ENCODE peak calls at places on chromosomes 12 and 14, in five cellular contexts. Q, L, R, M and X are unnamed samples.

GRCh38 chr12:124487065-124487833 is 80.2 kb downstream of the NCOR2 start:
- DNase-seq in Q (no peak), R (no peak), M (no peak), L (no peak), X (no peak)

GRCh38 chr14:104420990-104421389 is 158.6 kb upstream of the C14orf180 start:
- DNase-seq in M (no peak), Q (no peak), L (no peak), R (no peak), X (no peak)

GRCh38 chr14:38808734-38809455 is 294.1 kb downstream of the SEC23A start:
- DNase-seq in Q (no peak), L (no peak), R (no peak), M (peak), X (no peak)

GRCh38 chr14:61569783-61570182 is 125.5 kb upstream of the HIF1A start:
- DNase-seq in L (no peak), Q (peak), R (peak), M (no peak), X (no peak)

GRCh38 chr14:51093371-51094281 is 1.3 kb downstream of the TRIM9 start:
- DNase-seq in M (peak), L (no peak), Q (peak), R (peak), X (peak)

GRCh38 chr14:33682746-33683145 is 268.1 kb downstream of the EGLN3 start:
- DNase-seq in Q (peak), M (no peak), R (no peak), L (peak), X (no peak)

GRCh38 chr12:6277982-6278438 is 32.5 kb upstream of the PLEKHG6 start:
- DNase-seq in Q (no peak), M (peak), L (no peak), R (no peak), X (no peak)

GRCh38 chr12:103560604-103561101 is 26.4 kb upstream of the STAB2 start:
- DNase-seq in L (no peak), Q (peak), M (peak), R (no peak), X (no peak)

GRCh38 chr14:89707086-89707485 is 247.4 kb downstream of the EFCAB11 start:
- DNase-seq in R (no peak), L (no peak), Q (no peak), M (no peak), X (no peak)

GRCh38 chr12:28869197-28869596 is 279.9 kb upstream of the FAR2 start:
- DNase-seq in M (peak), L (no peak), Q (peak), R (no peak), X (no peak)

GRCh38 chr14:75127903-75128595 is 1.2 kb upstream of the NEK9 start:
- DNase-seq in M (no peak), L (no peak), Q (no peak), R (no peak), X (no peak)

GRCh38 chr12:5204271-5204670 is 160.6 kb downstream of the KCNA5 start:
- DNase-seq in L (no peak), R (no peak), Q (no peak), M (no peak), X (no peak)

GRCh38 chr12:25102402-25102801 is 92.6 kb downstream of the DNAI7 start:
- DNase-seq in L (no peak), M (no peak), Q (no peak), R (no peak), X (no peak)

GRCh38 chr12:121400332-121401139 is 618 bp downstream of the RNF34 start:
- DNase-seq in R (peak), L (no peak), M (peak), Q (peak), X (peak)

GRCh38 chr12:132158677-132159554 is 14.7 kb downstream of the NOC4L start:
- DNase-seq in M (no peak), R (no peak), L (no peak), Q (no peak), X (no peak)

GRCh38 chr14:91996951-91997371 is 42.9 kb downstream of the TRIP11 start:
- DNase-seq in L (no peak), M (peak), R (no peak), Q (peak), X (no peak)

GRCh38 chr12:47767197-47767724 is 5.8 kb upstream of the SLC48A1 start:
- DNase-seq in R (peak), Q (peak), L (no peak), M (peak), X (no peak)

GRCh38 chr12:62347922-62348650 is 87.9 kb downstream of the USP15 start:
- DNase-seq in R (no peak), Q (peak), L (no peak), M (no peak), X (no peak)

GRCh38 chr14:92481386-92481785 is 32.2 kb upstream of the RIN3 start:
- DNase-seq in Q (peak), L (no peak), M (peak), R (no peak), X (no peak)

GRCh38 chr12:90010089-90010488 is 301.5 kb upstream of the ATP2B1 start:
- DNase-seq in R (no peak), M (peak), Q (peak), L (no peak), X (no peak)

GRCh38 chr14:61742383-61742782 is 19.8 kb upstream of the SNAPC1 start:
- DNase-seq in R (no peak), L (no peak), Q (no peak), M (no peak), X (no peak)

GRCh38 chr12:116876151-116876869 is 4.9 kb downstream of the HRK start:
- DNase-seq in L (no peak), Q (no peak), M (no peak), R (no peak), X (peak)

GRCh38 chr14:88660056-88660455 is 97.2 kb downstream of the ZC3H14 start:
- DNase-seq in Q (peak), M (no peak), L (no peak), R (no peak), X (no peak)

GRCh38 chr14:100120522-100121269 is 38.7 kb downstream of the DEGS2 start:
- DNase-seq in Q (no peak), R (no peak), L (no peak), M (no peak), X (no peak)

GRCh38 chr14:54792288-54792687 is 110.3 kb downstream of the GCH1 start:
- DNase-seq in Q (no peak), M (no peak), R (no peak), L (no peak), X (no peak)

GRCh38 chr14:91945776-91946305 is 1.7 kb downstream of the FBLN5 start:
- DNase-seq in M (no peak), Q (no peak), L (no peak), R (no peak), X (no peak)

DNA sequence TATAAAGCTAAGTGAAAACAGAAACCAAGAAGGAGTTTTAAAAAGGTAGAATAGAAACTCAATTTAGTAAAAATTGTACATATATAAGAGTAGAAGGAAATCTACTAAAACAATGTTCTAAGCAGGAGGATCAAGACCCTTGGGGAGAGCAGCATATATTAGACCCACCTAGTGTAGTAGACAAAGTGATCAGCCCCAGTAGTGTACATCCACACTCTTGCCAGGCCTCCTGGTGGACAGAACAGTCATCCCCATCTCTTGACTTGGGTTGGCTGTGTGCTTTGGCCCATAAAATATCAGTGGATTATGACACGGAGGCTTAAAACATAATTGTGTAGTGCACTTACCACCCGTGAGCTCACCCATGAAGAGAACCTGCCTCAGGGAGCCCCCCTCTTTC is 10.9 kb upstream of the OTUB2 start:
- DNase-seq in Q (no peak), L (no peak), R (no peak), M (no peak), X (no peak)
- TF ChIP-seq CTCF in Q (peak), L (no peak), R (no peak), M (no peak), X (no peak)

DNA sequence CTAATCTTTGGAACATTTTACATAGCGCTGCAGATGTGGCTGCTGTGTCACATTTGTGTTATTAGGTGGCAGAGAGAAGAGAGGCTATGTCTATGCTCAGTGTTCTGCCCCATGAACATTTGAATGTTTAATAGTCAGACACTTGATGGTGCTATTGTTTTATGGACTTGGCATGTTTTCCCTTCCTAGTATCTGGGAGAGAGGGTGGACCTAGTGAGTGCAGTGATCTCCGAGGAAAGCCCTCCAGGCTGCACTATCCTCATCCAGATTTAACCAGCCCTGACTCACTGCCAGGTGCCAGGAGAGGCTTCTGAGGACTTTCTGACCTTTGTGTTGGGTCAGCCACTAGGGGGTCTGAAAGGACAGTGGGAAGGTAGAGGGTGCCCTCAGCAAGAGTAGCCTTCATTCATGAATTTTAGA is 24.3 kb downstream of the ZFC3H1 start:
- DNase-seq in Q (no peak), M (peak), L (no peak), R (no peak), X (no peak)
- TF ChIP-seq CTCF in Q (peak), M (peak), L (no peak), R (no peak), X (no peak)

GRCh38 chr14:69288956-69289705 is 29.2 kb downstream of the GALNT16 start:
- DNase-seq in M (no peak), Q (no peak), R (no peak), L (no peak), X (no peak)

GRCh38 chr14:69289811-69290520 is 30.0 kb downstream of the GALNT16 start:
- DNase-seq in R (no peak), Q (no peak), M (no peak), L (no peak), X (no peak)

GRCh38 chr14:69287096-69287991 is 27.4 kb downstream of the GALNT16 start:
- DNase-seq in M (peak), Q (peak), L (no peak), R (no peak), X (no peak)

GRCh38 chr14:69285661-69286255 is 25.8 kb downstream of the GALNT16 start:
- DNase-seq in L (no peak), Q (no peak), R (no peak), M (no peak), X (no peak)

GRCh38 chr14:69288001-69288771 is 28.2 kb downstream of the GALNT16 start:
- DNase-seq in Q (peak), M (peak), L (no peak), R (no peak), X (peak)
- TF ChIP-seq CTCF in Q (peak), M (peak), L (peak), R (no peak), X (peak)

DNA sequence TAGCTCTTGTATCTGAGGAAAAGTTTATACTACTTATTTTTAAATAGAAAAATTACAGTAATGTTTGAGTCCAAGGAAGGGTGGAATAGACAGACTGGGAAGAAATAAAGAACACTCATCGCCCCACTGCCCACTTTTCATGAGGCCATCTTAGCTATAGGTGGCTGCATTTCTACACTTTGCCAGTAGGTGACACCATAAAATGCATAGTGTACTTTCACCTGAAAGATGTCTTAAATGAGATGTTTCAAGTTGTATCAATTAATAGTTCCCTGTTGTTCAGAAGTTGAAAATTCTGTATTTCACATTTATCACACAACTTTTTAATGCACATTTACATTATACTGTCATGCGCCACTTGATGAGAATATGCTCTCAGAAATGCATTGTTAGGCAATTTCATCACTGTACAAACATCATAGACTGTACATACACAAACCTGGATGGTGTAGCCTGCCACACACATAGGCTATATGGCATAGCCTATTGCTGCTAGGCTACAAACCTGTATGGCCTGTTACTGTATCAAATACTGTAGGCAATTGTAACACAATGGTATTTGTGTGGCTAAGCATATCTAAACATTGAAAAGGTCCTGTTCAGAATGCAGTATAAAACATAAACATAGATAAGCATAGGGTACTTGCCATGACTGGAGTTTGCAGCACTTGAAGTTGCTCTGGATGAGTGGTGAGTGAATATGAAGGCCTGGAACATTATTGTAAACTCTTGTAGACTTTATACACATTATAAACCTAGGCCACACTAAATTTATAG is 27.5 kb downstream of the PMCH start:
- DNase-seq in L (no peak), Q (peak), R (no peak), M (peak), X (no peak)
- TF ChIP-seq CTCF in L (peak), Q (peak), R (peak), M (peak), X (peak)

DNA sequence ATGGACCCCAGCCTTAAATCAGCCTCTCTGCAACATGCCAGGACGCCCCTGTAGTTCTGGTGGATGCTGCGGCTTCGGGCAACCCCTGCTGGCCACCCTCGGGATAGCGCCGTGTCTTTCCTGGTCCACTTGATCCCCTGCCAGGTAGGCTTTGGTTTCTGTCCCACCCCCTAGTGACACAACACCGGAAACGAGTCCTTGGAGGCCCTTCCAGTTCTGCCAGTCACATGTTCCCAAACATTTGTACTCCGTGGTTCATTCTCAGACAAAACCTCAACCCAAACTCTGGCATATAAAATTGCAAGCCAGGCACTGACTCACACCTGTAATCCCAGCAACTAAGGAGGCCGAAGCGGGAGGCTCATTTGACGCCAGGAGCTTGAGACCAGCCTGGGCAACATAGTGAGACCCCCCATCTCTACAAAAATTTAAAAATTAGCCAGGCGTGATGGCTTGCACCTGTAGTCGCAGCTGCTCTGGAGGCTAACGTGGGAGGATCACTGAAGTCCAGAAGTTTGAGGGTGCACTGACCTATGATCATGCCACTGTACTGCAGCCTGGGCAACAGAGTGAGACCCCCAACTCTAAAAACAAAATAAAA is 37.0 kb downstream of the RASAL1 start:
- DNase-seq in L (peak), R (peak), Q (peak), M (peak), X (peak)
- TF ChIP-seq CTCF in L (peak), R (peak), Q (peak), M (peak), X (peak)

DNA sequence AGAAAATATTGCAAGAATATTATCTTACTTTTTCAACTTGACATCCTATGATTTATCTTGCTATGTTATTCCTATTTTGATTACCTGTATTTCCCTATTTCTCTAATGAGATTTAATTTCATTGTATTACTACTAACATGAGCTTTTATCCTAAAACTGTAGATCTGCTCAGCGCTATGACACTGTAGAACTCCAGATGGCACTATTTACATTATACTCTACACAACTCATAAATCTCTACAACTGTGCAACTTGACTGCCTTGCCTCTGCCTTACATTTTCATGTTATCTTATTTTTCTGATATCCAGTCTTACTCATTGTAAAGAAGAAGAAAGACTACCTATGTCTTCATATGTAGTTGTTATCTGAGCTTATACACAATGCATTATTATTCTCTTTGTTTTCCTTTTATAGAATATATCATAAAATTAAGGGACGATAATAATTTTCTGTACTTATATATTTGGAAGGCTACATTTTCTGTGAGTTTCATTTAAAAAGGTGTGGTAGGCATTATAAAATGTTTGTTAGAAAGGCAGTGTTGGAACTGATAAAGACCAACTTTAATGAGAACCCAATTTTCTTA is 24.1 kb downstream of the NUP37 start:
- DNase-seq in M (peak), Q (peak), L (no peak), R (no peak), X (no peak)
- TF ChIP-seq CTCF in M (peak), Q (peak), L (no peak), R (peak), X (peak)

GRCh38 chr12:52149182-52149641 is 42.6 kb downstream of the KRT80 start:
- DNase-seq in Q (peak), L (no peak), R (no peak), M (no peak), X (no peak)

GRCh38 chr12:52148541-52149181 is 43.2 kb downstream of the KRT80 start:
- DNase-seq in Q (no peak), R (no peak), L (no peak), M (peak), X (no peak)

GRCh38 chr12:52147983-52148540 is 43.8 kb downstream of the KRT80 start:
- DNase-seq in Q (peak), M (peak), L (no peak), R (no peak), X (no peak)

GRCh38 chr12:52151153-52151858 is 40.5 kb downstream of the KRT80 start:
- DNase-seq in R (no peak), Q (no peak), M (peak), L (no peak), X (no peak)

DNA sequence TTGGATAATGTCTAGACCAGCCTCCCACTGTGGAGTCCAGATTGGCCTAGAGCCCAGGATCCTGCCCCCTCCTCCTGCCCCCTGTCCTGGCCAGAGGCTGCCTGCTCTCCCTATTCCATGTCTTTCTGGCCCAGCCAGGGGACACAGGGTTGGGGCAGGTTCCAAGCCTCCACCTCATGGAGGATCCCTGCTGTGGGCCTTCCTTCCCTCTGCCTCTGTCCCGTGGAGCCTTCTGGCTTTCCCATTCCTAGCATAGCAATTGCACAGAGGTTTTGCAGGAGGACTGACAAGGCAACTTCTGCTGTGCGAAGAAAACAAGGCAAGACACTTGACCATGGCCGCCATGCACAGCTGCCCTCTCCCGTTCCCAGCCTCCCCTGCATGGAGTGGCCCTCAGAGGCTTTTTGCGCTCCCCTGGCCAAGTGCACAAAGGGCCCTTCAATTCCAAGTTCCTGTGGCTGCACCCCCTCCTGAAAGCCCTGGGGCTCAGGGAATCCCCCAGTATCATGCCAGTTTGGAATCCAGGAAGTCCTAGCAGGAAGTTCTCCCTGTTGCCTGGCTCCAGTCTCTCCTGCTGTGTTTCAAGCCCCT is 42.1 kb downstream of the KRT80 start:
- DNase-seq in R (no peak), L (no peak), Q (peak), M (peak), X (no peak)
- TF ChIP-seq CTCF in R (no peak), L (no peak), Q (no peak), M (no peak), X (no peak)

GRCh38 chr12:818733-819132 is 66.4 kb downstream of the WNK1 start:
- DNase-seq in L (no peak), Q (peak), R (no peak), M (peak), X (no peak)
- TF ChIP-seq CTCF in L (peak), Q (peak), R (peak), M (no peak), X (peak)

GRCh38 chr12:53047221-53048032 is 2.4 kb upstream of the TNS2 start:
- DNase-seq in L (peak), M (peak), R (peak), Q (peak), X (peak)
- TF ChIP-seq CTCF in L (peak), M (peak), R (no peak), Q (no peak), X (peak)